ENCODE peak calls at places on chromosomes 16 and 17, in eight cellular contexts. S, G, Q, E, F, N, R and A are unnamed samples.

GRCh38 chr17:75767881-75768280 is 2.9 kb upstream of the GALK1 start:
- DNase-seq in G (no peak), S (no peak), R (no peak), E (no peak), N (no peak), Q (no peak), F (no peak), A (no peak)

GRCh38 chr17:82031885-82032627 is 578 bp downstream of the RAC3 start:
- DNase-seq in F (no peak), G (no peak), S (peak), N (no peak), E (no peak), R (no peak), Q (no peak), A (no peak)

GRCh38 chr17:79633937-79634813 is 23.3 kb upstream of the RBFOX3 start:
- DNase-seq in E (no peak), G (no peak), F (no peak), Q (no peak), N (no peak), R (no peak), S (peak), A (peak)

GRCh38 chr17:58641937-58642336 is 49.9 kb downstream of the TEX14 start:
- DNase-seq in F (no peak), Q (no peak), N (no peak), R (no peak), S (no peak), G (no peak), E (no peak), A (no peak)

GRCh38 chr16:22308824-22309520 is 11.8 kb downstream of the POLR3E start:
- DNase-seq in S (no peak), E (no peak), Q (no peak), R (no peak), F (no peak), N (no peak), G (no peak), A (no peak)

GRCh38 chr16:253833-254232 is 19.2 kb downstream of the FAM234A start:
- DNase-seq in N (no peak), R (no peak), Q (no peak), S (no peak), E (no peak), F (no peak), G (no peak), A (no peak)

GRCh38 chr16:50742521-50743150 is 750 bp downstream of the CYLD start:
- DNase-seq in F (peak), E (no peak), Q (no peak), R (no peak), S (peak), N (peak), G (no peak), A (peak)

GRCh38 chr16:87860553-87861299 is 8.6 kb downstream of the SLC7A5 start:
- DNase-seq in S (peak), N (no peak), R (no peak), Q (no peak), E (no peak), F (no peak), G (no peak), A (no peak)

GRCh38 chr17:65628637-65629036 is 67.2 kb upstream of the AXIN2 start:
- DNase-seq in S (no peak), Q (no peak), G (no peak), N (no peak), E (no peak), F (no peak), R (no peak), A (no peak)

GRCh38 chr17:82400206-82400605 is 17.9 kb upstream of the HEXD start:
- DNase-seq in N (no peak), F (no peak), G (no peak), S (no peak), E (no peak), R (no peak), Q (no peak), A (no peak)

GRCh38 chr16:56985288-56985961 is 3.9 kb upstream of the NLRC5 start:
- DNase-seq in F (no peak), S (peak), Q (no peak), G (peak), N (no peak), R (peak), E (no peak), A (peak)

GRCh38 chr17:17351356-17351891 is 48.3 kb downstream of the NT5M start:
- DNase-seq in R (no peak), N (no peak), F (no peak), S (no peak), Q (peak), E (no peak), G (no peak), A (no peak)

GRCh38 chr16:35431829-35432663 is 1972.6 kb downstream of the TP53TG3F start:
- DNase-seq in N (peak), Q (peak), F (no peak), E (no peak), G (no peak), R (no peak), S (no peak), A (no peak)

GRCh38 chr17:81908793-81909192 is 2.4 kb downstream of the PCYT2 start:
- DNase-seq in R (no peak), E (no peak), S (no peak), F (no peak), N (no peak), G (no peak), Q (no peak), A (no peak)

GRCh38 chr17:66299721-66300120 is 2.7 kb upstream of the PRKCA start:
- DNase-seq in E (no peak), G (no peak), S (no peak), R (no peak), N (no peak), Q (no peak), F (no peak), A (no peak)

GRCh38 chr16:85168732-85169256 is 56.5 kb upstream of the CIBAR2 start:
- DNase-seq in F (no peak), S (no peak), N (no peak), E (no peak), G (no peak), R (no peak), Q (peak), A (no peak)

GRCh38 chr17:56389356-56389755 is 204.1 kb upstream of the NOG start:
- DNase-seq in R (no peak), G (no peak), Q (no peak), S (no peak), F (no peak), N (no peak), E (no peak), A (no peak)

GRCh38 chr16:88857728-88858339 is 907 bp downstream of the TRAPPC2L start:
- DNase-seq in S (peak), R (peak), N (peak), F (peak), G (peak), Q (peak), E (no peak), A (peak)

GRCh38 chr16:84729716-84730320 is 30.0 kb downstream of the USP10 start:
- DNase-seq in R (no peak), E (no peak), F (no peak), Q (no peak), S (no peak), G (no peak), N (no peak), A (peak)